ENCODE peak calls at places on chromosomes 1 and 21, in ten cellular contexts. L, N, Y, K, W, J, B, X, A and Q are unnamed samples.

GRCh38 chr1:43586136-43586726 is 55.5 kb downstream of the PTPRF start:
- DNase-seq in L (no peak), N (no peak), Y (no peak), K (no peak), W (peak), J (no peak), B (no peak), X (no peak), A (no peak), Q (no peak)

GRCh38 chr1:20184997-20185833 is 681 bp upstream of the UBXN10 start:
- DNase-seq in L (no peak), N (no peak), Y (peak), K (peak), W (no peak), J (no peak), B (peak), X (no peak), A (no peak), Q (peak)

GRCh38 chr1:173048629-173049326 is 2.0 kb downstream of the TNFSF18 start:
- DNase-seq in L (no peak), N (peak), Y (no peak), K (no peak), W (no peak), J (no peak), B (no peak), X (no peak), A (no peak), Q (no peak)

GRCh38 chr1:59218521-59219236 is 78.2 kb upstream of the FGGY start:
- DNase-seq in L (no peak), N (peak), Y (no peak), K (no peak), W (no peak), J (no peak), B (no peak), X (no peak), A (no peak), Q (no peak)

GRCh38 chr1:63112155-63112914 is 210.0 kb upstream of the FOXD3 start:
- DNase-seq in L (no peak), N (peak), Y (no peak), K (no peak), W (peak), J (no peak), B (no peak), X (peak), A (no peak), Q (no peak)

GRCh38 chr1:48005254-48006162 is 8.3 kb upstream of the TRABD2B start:
- DNase-seq in L (no peak), N (no peak), Y (no peak), K (no peak), W (no peak), J (no peak), B (no peak), X (no peak), A (no peak), Q (no peak)

GRCh38 chr1:209095627-209096595 is 487.6 kb upstream of the CAMK1G start:
- DNase-seq in L (no peak), N (peak), Y (no peak), K (no peak), W (peak), J (no peak), B (no peak), X (no peak), A (no peak), Q (no peak)

GRCh38 chr1:96995351-96995750 is 273.8 kb downstream of the PTBP2 start:
- DNase-seq in L (no peak), N (no peak), Y (no peak), K (no peak), W (no peak), J (no peak), B (no peak), X (no peak), A (no peak), Q (no peak)

GRCh38 chr1:111801071-111801850 is 45.6 kb downstream of the DDX20 start:
- DNase-seq in L (peak), N (no peak), Y (no peak), K (no peak), W (no peak), J (peak), B (no peak), X (peak), A (no peak), Q (no peak)

GRCh38 chr1:106534612-106535011 is 521.9 kb upstream of the PRMT6 start:
- DNase-seq in L (no peak), N (no peak), Y (no peak), K (no peak), W (peak), J (no peak), B (no peak), X (peak), A (no peak), Q (no peak)

GRCh38 chr21:22062472-22063139 is 1064.4 kb downstream of the NCAM2 start:
- DNase-seq in L (no peak), N (no peak), Y (no peak), K (no peak), W (no peak), J (no peak), B (no peak), X (peak), A (no peak), Q (no peak)

GRCh38 chr1:31764307-31765040 is at the start of gene ADGRB2:
- DNase-seq in L (no peak), N (no peak), Y (no peak), K (no peak), W (peak), J (no peak), B (no peak), X (peak), A (no peak), Q (no peak)

GRCh38 chr1:92638498-92638897 is 146.4 kb downstream of the EVI5 start:
- DNase-seq in L (no peak), N (no peak), Y (no peak), K (no peak), W (no peak), J (no peak), B (no peak), X (no peak), A (no peak), Q (no peak)

GRCh38 chr1:110879758-110880606 is 7.0 kb downstream of the CD53 start:
- DNase-seq in L (no peak), N (no peak), Y (peak), K (no peak), W (no peak), J (no peak), B (peak), X (no peak), A (peak), Q (peak)

GRCh38 chr1:12615166-12615915 is 2.7 kb downstream of the DHRS3 start:
- DNase-seq in L (no peak), N (no peak), Y (no peak), K (no peak), W (no peak), J (no peak), B (no peak), X (no peak), A (no peak), Q (no peak)

GRCh38 chr1:110003747-110004428 is 19.3 kb downstream of the AHCYL1 start:
- DNase-seq in L (peak), N (peak), Y (peak), K (no peak), W (peak), J (peak), B (no peak), X (peak), A (peak), Q (peak)

GRCh38 chr1:210901981-210902770 is 231.8 kb downstream of the KCNH1 start:
- DNase-seq in L (no peak), N (no peak), Y (no peak), K (no peak), W (no peak), J (no peak), B (no peak), X (no peak), A (no peak), Q (no peak)

GRCh38 chr1:181142096-181143043 is 53.9 kb downstream of the IER5 start:
- DNase-seq in L (peak), N (peak), Y (peak), K (peak), W (peak), J (peak), B (peak), X (peak), A (peak), Q (peak)

GRCh38 chr21:27246741-27247140 is 279.9 kb upstream of the ADAMTS5 start:
- DNase-seq in L (no peak), N (peak), Y (no peak), K (no peak), W (no peak), J (no peak), B (no peak), X (no peak), A (no peak), Q (no peak)

GRCh38 chr1:41608242-41608641 is 123.8 kb upstream of the EDN2 start:
- DNase-seq in L (no peak), N (peak), Y (no peak), K (no peak), W (no peak), J (no peak), B (no peak), X (peak), A (no peak), Q (no peak)

GRCh38 chr1:5973771-5974170 is 18.5 kb downstream of the NPHP4 start:
- DNase-seq in L (no peak), N (no peak), Y (no peak), K (no peak), W (no peak), J (no peak), B (no peak), X (peak), A (no peak), Q (no peak)

GRCh38 chr1:44505210-44505993 is 100.3 kb downstream of the RNF220 start:
- DNase-seq in L (no peak), N (peak), Y (no peak), K (no peak), W (no peak), J (no peak), B (no peak), X (peak), A (no peak), Q (no peak)

GRCh38 chr1:89607888-89608626 is 24.9 kb upstream of the LRRC8C start:
- DNase-seq in L (peak), N (peak), Y (peak), K (no peak), W (no peak), J (no peak), B (peak), X (no peak), A (no peak), Q (no peak)

GRCh38 chr1:51666463-51666862 is 49.6 kb downstream of the OSBPL9 start:
- DNase-seq in L (no peak), N (peak), Y (no peak), K (no peak), W (no peak), J (no peak), B (no peak), X (no peak), A (peak), Q (no peak)

GRCh38 chr1:243645281-243645680 is 204.8 kb downstream of the AKT3 start:
- DNase-seq in L (no peak), N (no peak), Y (no peak), K (no peak), W (no peak), J (no peak), B (no peak), X (no peak), A (no peak), Q (no peak)

GRCh38 chr21:42061866-42062542 is 9.1 kb upstream of the UMODL1 start:
- DNase-seq in L (no peak), N (no peak), Y (no peak), K (no peak), W (no peak), J (no peak), B (peak), X (peak), A (no peak), Q (no peak)

GRCh38 chr21:39385299-39386145 is 36.6 kb upstream of the HMGN1 start:
- DNase-seq in L (peak), N (peak), Y (peak), K (peak), W (peak), J (peak), B (no peak), X (no peak), A (peak), Q (peak)

GRCh38 chr1:2506901-2507565 is 19.4 kb downstream of the PANK4 start:
- DNase-seq in L (no peak), N (peak), Y (no peak), K (no peak), W (no peak), J (no peak), B (no peak), X (no peak), A (no peak), Q (no peak)

GRCh38 chr21:36310016-36310415 is 10.0 kb upstream of the MORC3 start:
- DNase-seq in L (no peak), N (no peak), Y (peak), K (no peak), W (no peak), J (no peak), B (no peak), X (no peak), A (no peak), Q (no peak)

GRCh38 chr1:16289959-16290358 is 53.0 kb upstream of the CPLANE2 start:
- DNase-seq in L (no peak), N (no peak), Y (no peak), K (no peak), W (no peak), J (no peak), B (no peak), X (no peak), A (no peak), Q (no peak)

GRCh38 chr1:151047925-151048644 is 534 bp downstream of the C1orf56 start:
- DNase-seq in L (peak), N (peak), Y (peak), K (peak), W (peak), J (peak), B (no peak), X (peak), A (no peak), Q (peak)

GRCh38 chr1:6013491-6013890 is 21.3 kb upstream of the NPHP4 start:
- DNase-seq in L (no peak), N (no peak), Y (no peak), K (no peak), W (no peak), J (no peak), B (no peak), X (no peak), A (no peak), Q (no peak)

GRCh38 chr1:217253351-217253750 is 377.5 kb downstream of the GPATCH2 start:
- DNase-seq in L (no peak), N (no peak), Y (no peak), K (no peak), W (no peak), J (no peak), B (no peak), X (no peak), A (no peak), Q (no peak)

GRCh38 chr1:36300526-36300925 is 5.6 kb upstream of the SH3D21 start:
- DNase-seq in L (no peak), N (no peak), Y (no peak), K (no peak), W (no peak), J (no peak), B (no peak), X (no peak), A (peak), Q (peak)

GRCh38 chr1:184621262-184621661 is 133.4 kb downstream of the EDEM3 start:
- DNase-seq in L (no peak), N (peak), Y (no peak), K (no peak), W (no peak), J (no peak), B (no peak), X (no peak), A (no peak), Q (no peak)

GRCh38 chr1:240803151-240803550 is 191.2 kb upstream of the GREM2 start:
- DNase-seq in L (no peak), N (peak), Y (no peak), K (no peak), W (peak), J (no peak), B (no peak), X (no peak), A (no peak), Q (no peak)

GRCh38 chr1:113686891-113687624 is 72.2 kb downstream of the PHTF1 start:
- DNase-seq in L (no peak), N (peak), Y (no peak), K (no peak), W (no peak), J (no peak), B (no peak), X (no peak), A (no peak), Q (no peak)